ENCODE peak calls at places on chromosomes 13 and 19, in five cellular contexts. Q is NCI-H1105 treated with DMSO at 0.1 percent for 48 hours, I is astrocyte, H is HEK293T, U is cardiac fibroblast. F is an unnamed sample.

GRCh38 chr13:36275190-36276002 is 22.2 kb downstream of the CCDC169 start:
- DNase-seq in Q (peak; percentile 66), I (peak; percentile 81), H (peak; percentile 36), U (peak; percentile 89), F (peak; percentile 82)

GRCh38 chr19:40508739-40509260 is 42.0 kb downstream of the SPTBN4 start:
- DNase-seq in Q (no peak), I (no peak), H (no peak), U (no peak), F (no peak)

GRCh38 chr19:12987781-12988180 is 7.5 kb upstream of the NFIX start:
- DNase-seq in Q (peak; percentile 22), I (no peak), H (no peak), U (no peak), F (peak; percentile 42)

GRCh38 chr13:49108204-49108603 is 111.9 kb upstream of the MLNR start:
- DNase-seq in Q (no peak), I (no peak), H (no peak), U (no peak), F (no peak)

GRCh38 chr19:12695514-12695913 is 917 bp downstream of the FBXW9 start:
- DNase-seq in Q (no peak), I (no peak), H (no peak), U (no peak), F (no peak)

GRCh38 chr13:48542581-48543341 is 9.9 kb upstream of the RCBTB2 start:
- DNase-seq in Q (peak; percentile 16), I (peak; percentile 7), H (no peak), U (peak; percentile 21), F (peak; percentile 57)

GRCh38 chr13:28313579-28313978 is 175.2 kb downstream of the PAN3 start:
- DNase-seq in Q (no peak), I (no peak), H (peak; percentile 36), U (peak; percentile 68), F (peak; percentile 9)

GRCh38 chr13:113448545-113448884 is 4.8 kb downstream of the ADPRHL1 start:
- DNase-seq in Q (peak; percentile 59), I (no peak), H (no peak), U (no peak), F (peak; percentile 32)

GRCh38 chr13:110925023-110925608 is 10.2 kb upstream of the ANKRD10 start:
- DNase-seq in Q (peak; percentile 32), I (no peak), H (no peak), U (peak; percentile 6), F (no peak)

F was measured in COR-L47.